ENCODE peak calls at places on chromosomes 4 and X, in five cellular contexts. One of them, this sample, is unnamed.

GRCh38 chrX:86002076-86002896 is 45.1 kb downstream of the CHM start:
- DNase-seq in neural progenitor cell: peak; percentile 87
- DNase-seq in GM23248: no peak
- DNase-seq in SK-N-SH: no peak
- DNase-seq in MM.1S: peak; percentile 73
- DNase-seq in this sample: peak; percentile 81

GRCh38 chr4:106238819-106239420 is 77.1 kb downstream of the TBCK start:
- DNase-seq in neural progenitor cell: peak; percentile 47
- DNase-seq in SK-N-SH: peak; percentile 21
- DNase-seq in MM.1S: peak; percentile 41
- DNase-seq in GM23248: peak; percentile 59
- DNase-seq in this sample: peak; percentile 80

GRCh38 chrX:132488092-132488749 is 617 bp downstream of the MBNL3 start:
- DNase-seq in MM.1S: peak; percentile 43
- DNase-seq in SK-N-SH: no peak
- DNase-seq in neural progenitor cell: no peak
- DNase-seq in GM23248: peak; percentile 68
- DNase-seq in this sample: no peak

GRCh38 chr4:188297873-188298272 is 158.6 kb downstream of the TRIML1 start:
- DNase-seq in SK-N-SH: no peak
- DNase-seq in GM23248: peak; percentile 27
- DNase-seq in MM.1S: no peak
- DNase-seq in neural progenitor cell: no peak
- DNase-seq in this sample: no peak

GRCh38 chr4:108651068-108651794 is 832 bp downstream of the OSTC start:
- DNase-seq in neural progenitor cell: peak; percentile 27
- DNase-seq in MM.1S: peak; percentile 48
- DNase-seq in SK-N-SH: peak; percentile 22
- DNase-seq in GM23248: peak; percentile 93
- DNase-seq in this sample: peak; percentile 13

GRCh38 chr4:173538148-173538902 is 8.3 kb upstream of the HAND2 start:
- DNase-seq in GM23248: peak; percentile 70
- DNase-seq in MM.1S: peak; percentile 19
- DNase-seq in neural progenitor cell: peak; percentile 61
- DNase-seq in SK-N-SH: peak; percentile 68
- DNase-seq in this sample: peak; percentile 58

GRCh38 chr4:112817933-112818921 is 181.3 kb downstream of the LARP7 start:
- DNase-seq in GM23248: peak; percentile 96
- DNase-seq in SK-N-SH: peak; percentile 86
- DNase-seq in MM.1S: peak; percentile 31
- DNase-seq in neural progenitor cell: peak; percentile 89
- DNase-seq in this sample: peak; percentile 90

GRCh38 chrX:12360991-12361598 is 222.8 kb downstream of the FRMPD4 start:
- DNase-seq in neural progenitor cell: no peak
- DNase-seq in SK-N-SH: no peak
- DNase-seq in GM23248: no peak
- DNase-seq in MM.1S: no peak
- DNase-seq in this sample: no peak

GRCh38 chr4:26023191-26023972 is 109.4 kb downstream of the SMIM20 start:
- DNase-seq in MM.1S: no peak
- DNase-seq in neural progenitor cell: no peak
- DNase-seq in SK-N-SH: no peak
- DNase-seq in GM23248: peak; percentile 81
- DNase-seq in this sample: no peak

GRCh38 chr4:108738307-108738706 is 24.5 kb downstream of the ETNPPL start:
- DNase-seq in SK-N-SH: no peak
- DNase-seq in neural progenitor cell: no peak
- DNase-seq in MM.1S: no peak
- DNase-seq in GM23248: peak; percentile 51
- DNase-seq in this sample: no peak

GRCh38 chrX:148024425-148025148 is 43.5 kb downstream of the FMR1NB start:
- DNase-seq in GM23248: no peak
- DNase-seq in MM.1S: no peak
- DNase-seq in neural progenitor cell: no peak
- DNase-seq in SK-N-SH: no peak
- DNase-seq in this sample: no peak

GRCh38 chrX:153731845-153732215 is 7.2 kb downstream of the ABCD1 start:
- DNase-seq in SK-N-SH: no peak
- DNase-seq in neural progenitor cell: no peak
- DNase-seq in MM.1S: no peak
- DNase-seq in GM23248: no peak
- DNase-seq in this sample: no peak

GRCh38 chrX:107154787-107155620 is 36.4 kb upstream of the RBM41 start:
- DNase-seq in GM23248: peak; percentile 10
- DNase-seq in MM.1S: no peak
- DNase-seq in neural progenitor cell: no peak
- DNase-seq in SK-N-SH: no peak
- DNase-seq in this sample: no peak

GRCh38 chr4:156773648-156774357 is 197.8 kb downstream of the PDGFC start:
- DNase-seq in GM23248: peak; percentile 70
- DNase-seq in SK-N-SH: no peak
- DNase-seq in neural progenitor cell: no peak
- DNase-seq in MM.1S: no peak
- DNase-seq in this sample: no peak

GRCh38 chr4:79652232-79652631 is 244.2 kb upstream of the GK2 start:
- DNase-seq in SK-N-SH: no peak
- DNase-seq in neural progenitor cell: no peak
- DNase-seq in MM.1S: no peak
- DNase-seq in GM23248: peak; percentile 37
- DNase-seq in this sample: no peak

GRCh38 chrX:47958943-47959342 is 44.8 kb downstream of the ZNF182 start:
- DNase-seq in SK-N-SH: peak; percentile 36
- DNase-seq in MM.1S: no peak
- DNase-seq in GM23248: peak; percentile 18
- DNase-seq in neural progenitor cell: no peak
- DNase-seq in this sample: peak; percentile 34

GRCh38 chr4:124199755-124200154 is 512.8 kb downstream of the ANKRD50 start:
- DNase-seq in MM.1S: no peak
- DNase-seq in SK-N-SH: no peak
- DNase-seq in neural progenitor cell: no peak
- DNase-seq in GM23248: peak; percentile 65
- DNase-seq in this sample: no peak

GRCh38 chr4:94551616-94552564 is 100.1 kb downstream of the PDLIM5 start:
- DNase-seq in neural progenitor cell: no peak
- DNase-seq in MM.1S: no peak
- DNase-seq in GM23248: peak; percentile 51
- DNase-seq in SK-N-SH: no peak
- DNase-seq in this sample: no peak

GRCh38 chr4:145937021-145937861 is 1.4 kb downstream of the ZNF827 start:
- DNase-seq in SK-N-SH: peak; percentile 83
- DNase-seq in neural progenitor cell: peak; percentile 70
- DNase-seq in MM.1S: peak; percentile 55
- DNase-seq in GM23248: peak; percentile 79
- DNase-seq in this sample: peak; percentile 60
- H3K27me3 ChIP-seq in SK-N-SH: no peaks in the 10 kb centered on the region
- H3K27me3 ChIP-seq in neural progenitor cell: peaks cover 20% of the 10 kb centered on the region
- H3K27me3 ChIP-seq in MM.1S: peaks cover 19% of the 10 kb centered on the region
- H3K27me3 ChIP-seq in GM23248: no peaks in the 10 kb centered on the region
- H3K27me3 ChIP-seq in this sample: no peaks in the 10 kb centered on the region

GRCh38 chr4:92615049-92615448 is 311.3 kb downstream of the GRID2 start:
- DNase-seq in SK-N-SH: no peak
- DNase-seq in MM.1S: no peak
- DNase-seq in neural progenitor cell: peak; percentile 90
- DNase-seq in GM23248: no peak
- DNase-seq in this sample: peak; percentile 34
- TF ChIP-seq EZH2phosphoT487 in SK-N-SH: no peak
- TF ChIP-seq EZH2phosphoT487 in MM.1S: no peak
- TF ChIP-seq EZH2phosphoT487 in neural progenitor cell: peak; percentile 94
- TF ChIP-seq EZH2phosphoT487 in GM23248: no peak
- TF ChIP-seq EZH2phosphoT487 in this sample: no peak

GRCh38 chr4:1554876-1555265 is 129.2 kb downstream of the FAM53A start:
- DNase-seq in SK-N-SH: no peak
- DNase-seq in neural progenitor cell: no peak
- DNase-seq in MM.1S: no peak
- DNase-seq in GM23248: no peak
- DNase-seq in this sample: no peak

GRCh38 chr4:1552451-1552850 is 131.7 kb downstream of the FAM53A start:
- DNase-seq in SK-N-SH: no peak
- DNase-seq in GM23248: no peak
- DNase-seq in MM.1S: no peak
- DNase-seq in neural progenitor cell: no peak
- DNase-seq in this sample: no peak

GRCh38 chr4:1551211-1551610 is 132.9 kb downstream of the FAM53A start:
- DNase-seq in SK-N-SH: no peak
- DNase-seq in MM.1S: no peak
- DNase-seq in GM23248: no peak
- DNase-seq in neural progenitor cell: no peak
- DNase-seq in this sample: no peak

GRCh38 chr4:1554246-1554875 is 129.8 kb downstream of the FAM53A start:
- DNase-seq in GM23248: no peak
- DNase-seq in SK-N-SH: no peak
- DNase-seq in MM.1S: no peak
- DNase-seq in neural progenitor cell: no peak
- DNase-seq in this sample: no peak

GRCh38 chr4:1553365-1553764 is 130.7 kb downstream of the FAM53A start:
- DNase-seq in MM.1S: no peak
- DNase-seq in SK-N-SH: no peak
- DNase-seq in neural progenitor cell: no peak
- DNase-seq in GM23248: no peak
- DNase-seq in this sample: no peak
- H3K27me3 ChIP-seq in MM.1S: peaks cover 8% of the 10 kb centered on the region
- H3K27me3 ChIP-seq in SK-N-SH: peaks cover 61% of the 10 kb centered on the region
- H3K27me3 ChIP-seq in neural progenitor cell: peaks cover 35% of the 10 kb centered on the region
- H3K27me3 ChIP-seq in GM23248: peaks cover 14% of the 10 kb centered on the region
- H3K27me3 ChIP-seq in this sample: no peaks in the 10 kb centered on the region

GRCh38 chr4:110516106-110516922 is 40.4 kb downstream of the ENPEP start:
- DNase-seq in MM.1S: peak; percentile 74
- DNase-seq in GM23248: peak; percentile 63
- DNase-seq in SK-N-SH: peak; percentile 37
- DNase-seq in neural progenitor cell: peak; percentile 73
- DNase-seq in this sample: peak; percentile 92

GRCh38 chr4:110515676-110516075 is 39.7 kb downstream of the ENPEP start:
- DNase-seq in SK-N-SH: no peak
- DNase-seq in GM23248: no peak
- DNase-seq in neural progenitor cell: no peak
- DNase-seq in MM.1S: peak; percentile 33
- DNase-seq in this sample: no peak

GRCh38 chr4:110514889-110515479 is 39.0 kb downstream of the ENPEP start:
- DNase-seq in neural progenitor cell: peak; percentile 37
- DNase-seq in GM23248: peak; percentile 61
- DNase-seq in MM.1S: peak; percentile 73
- DNase-seq in SK-N-SH: peak; percentile 16
- DNase-seq in this sample: peak; percentile 69

GRCh38 chr4:110518889-110519490 is 43.0 kb downstream of the ENPEP start:
- DNase-seq in MM.1S: peak; percentile 36
- DNase-seq in GM23248: peak; percentile 57
- DNase-seq in neural progenitor cell: peak; percentile 38
- DNase-seq in SK-N-SH: peak; percentile 15
- DNase-seq in this sample: peak; percentile 62
- TF ChIP-seq EZH2phosphoT487 in MM.1S: no peak
- TF ChIP-seq EZH2phosphoT487 in GM23248: no peak
- TF ChIP-seq EZH2phosphoT487 in neural progenitor cell: no peak
- TF ChIP-seq EZH2phosphoT487 in SK-N-SH: no peak
- TF ChIP-seq EZH2phosphoT487 in this sample: no peak

DNA sequence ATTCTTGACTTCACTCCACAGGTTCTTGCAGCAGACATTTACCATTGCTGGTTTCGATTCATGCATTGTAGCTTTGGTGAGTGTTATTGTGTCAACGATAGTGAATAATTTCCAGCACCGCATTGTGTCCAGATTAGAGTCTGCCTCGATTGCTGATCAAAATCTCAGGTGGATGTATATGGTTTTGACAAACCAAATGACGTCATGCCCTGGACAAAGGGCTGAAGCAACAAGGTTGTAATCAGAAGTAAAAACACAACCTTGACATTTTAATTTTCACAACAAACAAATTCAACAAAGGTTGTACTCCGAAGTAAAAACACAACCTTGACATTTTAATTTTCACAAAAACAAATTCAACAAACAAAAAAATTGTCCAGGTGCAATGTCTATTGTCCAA is 81.1 kb upstream of the WWC2 start:
- DNase-seq in neural progenitor cell: no peak
- DNase-seq in GM23248: no peak
- DNase-seq in SK-N-SH: no peak
- DNase-seq in MM.1S: no peak
- DNase-seq in this sample: no peak
- H3K27me3 ChIP-seq in neural progenitor cell: peaks cover 3% of the 10 kb centered on the region
- H3K27me3 ChIP-seq in GM23248: peaks cover 28% of the 10 kb centered on the region
- H3K27me3 ChIP-seq in SK-N-SH: peaks cover 33% of the 10 kb centered on the region
- H3K27me3 ChIP-seq in MM.1S: no peaks in the 10 kb centered on the region
- H3K27me3 ChIP-seq in this sample: no peaks in the 10 kb centered on the region

GRCh38 chr4:101265816-101266172 is 81.5 kb downstream of the PPP3CA start:
- DNase-seq in MM.1S: no peak
- DNase-seq in SK-N-SH: no peak
- DNase-seq in GM23248: no peak
- DNase-seq in neural progenitor cell: no peak
- DNase-seq in this sample: no peak

GRCh38 chr4:101262683-101263082 is 84.6 kb downstream of the PPP3CA start:
- DNase-seq in MM.1S: no peak
- DNase-seq in neural progenitor cell: peak; percentile 24
- DNase-seq in GM23248: no peak
- DNase-seq in SK-N-SH: no peak
- DNase-seq in this sample: no peak

GRCh38 chr4:101264550-101264949 is 82.8 kb downstream of the PPP3CA start:
- DNase-seq in SK-N-SH: no peak
- DNase-seq in MM.1S: no peak
- DNase-seq in GM23248: no peak
- DNase-seq in neural progenitor cell: no peak
- DNase-seq in this sample: no peak

GRCh38 chr4:101269682-101270081 is 77.6 kb downstream of the PPP3CA start:
- DNase-seq in neural progenitor cell: no peak
- DNase-seq in MM.1S: no peak
- DNase-seq in GM23248: no peak
- DNase-seq in SK-N-SH: no peak
- DNase-seq in this sample: no peak

GRCh38 chr4:101264993-101265815 is 82.1 kb downstream of the PPP3CA start:
- DNase-seq in SK-N-SH: no peak
- DNase-seq in neural progenitor cell: no peak
- DNase-seq in MM.1S: no peak
- DNase-seq in GM23248: peak; percentile 18
- DNase-seq in this sample: no peak
- TF ChIP-seq EZH2phosphoT487 in SK-N-SH: no peak
- TF ChIP-seq EZH2phosphoT487 in neural progenitor cell: no peak
- TF ChIP-seq EZH2phosphoT487 in MM.1S: no peak
- TF ChIP-seq EZH2phosphoT487 in GM23248: no peak
- TF ChIP-seq EZH2phosphoT487 in this sample: no peak

DNA sequence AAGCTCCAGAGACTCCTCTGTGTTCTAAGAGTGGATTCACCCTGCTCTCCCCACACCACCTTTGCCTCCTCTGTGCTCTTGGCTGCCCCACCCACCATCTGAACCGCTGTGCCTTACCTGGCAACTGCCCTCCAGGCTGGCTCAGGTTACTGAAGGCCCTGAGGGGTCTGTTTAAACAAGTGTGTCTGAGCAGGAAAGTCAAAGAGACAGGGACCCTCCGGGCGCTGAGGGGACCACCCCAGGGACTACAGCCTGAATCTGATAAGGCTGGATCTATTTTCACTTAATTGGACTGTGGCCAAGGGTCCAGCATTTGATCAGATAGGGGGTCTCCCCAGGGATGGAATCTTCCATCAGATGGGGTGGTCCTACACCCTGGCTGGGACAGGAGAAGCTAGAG is 10.4 kb upstream of the MSX1 start:
- DNase-seq in MM.1S: no peak
- DNase-seq in SK-N-SH: no peak
- DNase-seq in neural progenitor cell: no peak
- DNase-seq in GM23248: no peak
- DNase-seq in this sample: no peak
- H3K27me3 ChIP-seq in MM.1S: peaks cover 16% of the 10 kb centered on the region
- H3K27me3 ChIP-seq in SK-N-SH: peaks cover 9% of the 10 kb centered on the region
- H3K27me3 ChIP-seq in neural progenitor cell: peaks cover 100% of the 10 kb centered on the region
- H3K27me3 ChIP-seq in GM23248: no peaks in the 10 kb centered on the region
- H3K27me3 ChIP-seq in this sample: peaks cover 83% of the 10 kb centered on the region